ENCODE peak calls at places on chromosome 1, in five cellular contexts. D, Z, N, M and S are unnamed samples.

GRCh38 chr1:17075470-17076255 is 21.8 kb upstream of the SDHB start:
- DNase-seq in N (no peak), M (no peak), Z (no peak), D (peak; percentile 11), S (peak; percentile 31)

GRCh38 chr1:118923319-118923718 is 64.8 kb downstream of the TBX15 start:
- DNase-seq in Z (no peak), N (no peak), D (no peak), M (no peak), S (no peak)

GRCh38 chr1:214123061-214123784 is 135.4 kb downstream of the PROX1 start:
- DNase-seq in D (peak; percentile 84), Z (peak; percentile 23), N (peak; percentile 57), M (peak; percentile 72), S (peak; percentile 78)

GRCh38 chr1:154902920-154903566 is 33.0 kb upstream of the KCNN3 start:
- DNase-seq in M (no peak), D (no peak), Z (no peak), N (no peak), S (no peak)

GRCh38 chr1:161198206-161198876 is 513 bp downstream of the ADAMTS4 start:
- DNase-seq in M (peak; percentile 32), D (no peak), Z (no peak), N (no peak), S (peak; percentile 49)

GRCh38 chr1:28553229-28553930 is 495 bp downstream of the TRNAU1AP start:
- DNase-seq in Z (peak; percentile 9), D (no peak), N (peak; percentile 51), M (peak; percentile 37), S (peak; percentile 30)

GRCh38 chr1:225447001-225447615 is 19.3 kb upstream of the LBR start:
- DNase-seq in Z (no peak), D (no peak), M (no peak), N (no peak), S (no peak)

GRCh38 chr1:147526501-147526900 is 14.8 kb upstream of the BCL9 start:
- DNase-seq in N (no peak), M (no peak), Z (no peak), D (no peak), S (no peak)

GRCh38 chr1:178541829-178542553 is 29.1 kb downstream of the TEX35 start:
- DNase-seq in D (no peak), M (peak; percentile 20), N (no peak), Z (no peak), S (peak; percentile 9)

GRCh38 chr1:5779608-5780323 is 212.5 kb downstream of the NPHP4 start:
- DNase-seq in D (no peak), N (no peak), M (no peak), Z (no peak), S (no peak)

GRCh38 chr1:178796013-178796412 is 71.0 kb downstream of the RALGPS2 start:
- DNase-seq in Z (no peak), D (no peak), M (no peak), N (no peak), S (no peak)

GRCh38 chr1:27963393-27963792 is 3.6 kb downstream of the XKR8 start:
- DNase-seq in N (no peak), Z (no peak), M (no peak), D (no peak), S (no peak)

GRCh38 chr1:202462342-202463076 is 114.0 kb downstream of the PPP1R12B start:
- DNase-seq in D (peak; percentile 45), Z (no peak), N (no peak), M (no peak), S (no peak)

GRCh38 chr1:25199876-25200620 is 32.3 kb downstream of the SYF2 start:
- DNase-seq in D (no peak), Z (no peak), N (no peak), M (no peak), S (no peak)

GRCh38 chr1:96521994-96522760 is 199.4 kb upstream of the PTBP2 start:
- DNase-seq in D (no peak), M (peak; percentile 46), Z (no peak), N (peak; percentile 61), S (peak; percentile 31)

GRCh38 chr1:168613689-168614655 is 37.6 kb downstream of the XCL1 start:
- DNase-seq in N (no peak), D (no peak), Z (no peak), M (peak; percentile 18), S (no peak)

GRCh38 chr1:186985889-186986491 is 157.2 kb downstream of the PLA2G4A start:
- DNase-seq in D (no peak), M (peak; percentile 89), N (peak; percentile 78), Z (peak; percentile 54), S (peak; percentile 85)

GRCh38 chr1:154906621-154907081 is 29.9 kb downstream of the PMVK start:
- DNase-seq in Z (no peak), N (no peak), D (no peak), M (no peak), S (peak; percentile 23)

GRCh38 chr1:179742717-179743678 is at the start of gene FAM163A:
- DNase-seq in D (no peak), M (no peak), Z (no peak), N (no peak), S (no peak)

GRCh38 chr1:42144336-42145189 is 8.6 kb upstream of the GUCA2B start:
- DNase-seq in M (no peak), Z (no peak), N (no peak), D (no peak), S (no peak)

GRCh38 chr1:26224606-26225005 is 9.4 kb upstream of the CEP85 start:
- DNase-seq in N (no peak), M (no peak), D (no peak), Z (no peak), S (no peak)

GRCh38 chr1:8903908-8904650 is 25.6 kb upstream of the ENO1 start:
- DNase-seq in Z (peak; percentile 64), D (peak; percentile 27), M (peak; percentile 97), N (peak; percentile 96), S (peak; percentile 96)

GRCh38 chr1:38538834-38539233 is 320.7 kb downstream of the RRAGC start:
- DNase-seq in M (no peak), Z (no peak), N (no peak), D (no peak), S (no peak)

GRCh38 chr1:38539931-38540330 is 319.6 kb downstream of the RRAGC start:
- DNase-seq in N (no peak), D (no peak), M (no peak), Z (no peak), S (no peak)

GRCh38 chr1:38536089-38536488 is 323.5 kb downstream of the RRAGC start:
- DNase-seq in D (no peak), M (no peak), Z (no peak), N (no peak), S (no peak)

GRCh38 chr1:38546630-38547029 is 312.9 kb downstream of the RRAGC start:
- DNase-seq in M (no peak), D (no peak), Z (no peak), N (peak; percentile 4), S (no peak)

DNA sequence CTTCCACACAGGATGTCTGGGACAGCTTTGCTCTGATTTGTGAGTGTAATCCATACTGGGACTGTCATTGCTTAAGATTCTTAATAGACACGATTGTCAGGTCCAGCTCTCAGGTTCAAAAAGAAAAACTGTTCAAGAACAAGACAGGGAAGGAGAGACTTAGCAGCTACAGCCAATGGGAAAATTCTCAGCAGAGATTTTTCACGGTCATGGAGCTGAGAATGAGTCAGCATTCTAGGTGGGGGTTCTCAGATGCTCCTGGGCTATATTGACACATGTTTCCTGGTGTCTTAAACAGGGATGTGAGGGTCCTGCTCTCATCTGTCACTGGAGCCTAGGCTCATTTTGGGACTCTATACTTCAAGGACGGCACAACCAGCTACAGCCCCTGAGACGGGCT is 318.3 kb downstream of the RRAGC start:
- DNase-seq in Z (no peak), N (no peak), M (no peak), D (no peak), S (peak; percentile 1)
- H3K4me3 ChIP-seq in Z (no peak overlapping the region), N (no peak overlapping the region), M (no peak overlapping the region), D (no peak overlapping the region), S (no peak overlapping the region)

DNA sequence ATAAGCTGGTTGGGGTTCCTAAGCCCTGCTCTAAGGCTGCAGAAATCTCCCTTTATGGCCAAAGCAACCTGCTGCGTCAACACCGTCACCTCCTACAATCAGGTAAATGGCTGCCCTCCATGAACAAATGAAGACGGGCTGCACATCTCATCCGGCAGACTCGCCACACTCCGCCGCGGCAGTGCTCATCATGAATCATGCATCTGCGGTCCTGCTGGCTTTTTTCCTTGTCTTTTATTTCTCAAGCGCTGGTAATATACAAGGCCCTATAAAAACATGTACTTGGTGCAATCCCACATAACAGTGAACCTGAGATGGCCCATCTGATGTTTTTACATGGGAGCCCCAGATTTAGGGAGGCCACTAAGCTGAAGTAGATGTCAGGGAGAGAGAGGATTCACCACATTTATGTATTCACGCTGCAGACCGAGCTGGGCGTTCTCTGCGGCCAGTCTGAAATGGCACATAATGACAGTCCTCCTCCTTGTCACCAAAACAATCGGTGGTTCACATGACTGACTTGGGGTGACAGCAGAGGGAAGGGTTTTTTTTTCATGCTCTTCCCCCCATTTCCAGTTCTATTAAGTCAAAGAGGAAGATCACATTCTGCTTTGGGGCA is 91.6 kb downstream of the KAZN start:
- DNase-seq in D (no peak), M (no peak), Z (no peak), N (no peak), S (no peak)
- TF ChIP-seq CTCF in D (no peak), M (no peak), Z (no peak), N (no peak), S (no peak)

GRCh38 chr1:156387899-156388813 is 19.1 kb downstream of the RHBG start:
- DNase-seq in Z (no peak), M (no peak), D (no peak), N (no peak), S (no peak)

GRCh38 chr1:156388814-156389137 is 19.8 kb downstream of the RHBG start:
- DNase-seq in D (no peak), Z (no peak), M (no peak), N (no peak), S (no peak)

GRCh38 chr1:156385534-156386031 is 16.6 kb downstream of the RHBG start:
- DNase-seq in Z (peak; percentile 69), M (peak; percentile 69), D (peak; percentile 15), N (peak; percentile 68), S (peak; percentile 78)

GRCh38 chr1:156386134-156386901 is 17.3 kb downstream of the RHBG start:
- DNase-seq in Z (no peak), N (no peak), M (no peak), D (no peak), S (no peak)

DNA sequence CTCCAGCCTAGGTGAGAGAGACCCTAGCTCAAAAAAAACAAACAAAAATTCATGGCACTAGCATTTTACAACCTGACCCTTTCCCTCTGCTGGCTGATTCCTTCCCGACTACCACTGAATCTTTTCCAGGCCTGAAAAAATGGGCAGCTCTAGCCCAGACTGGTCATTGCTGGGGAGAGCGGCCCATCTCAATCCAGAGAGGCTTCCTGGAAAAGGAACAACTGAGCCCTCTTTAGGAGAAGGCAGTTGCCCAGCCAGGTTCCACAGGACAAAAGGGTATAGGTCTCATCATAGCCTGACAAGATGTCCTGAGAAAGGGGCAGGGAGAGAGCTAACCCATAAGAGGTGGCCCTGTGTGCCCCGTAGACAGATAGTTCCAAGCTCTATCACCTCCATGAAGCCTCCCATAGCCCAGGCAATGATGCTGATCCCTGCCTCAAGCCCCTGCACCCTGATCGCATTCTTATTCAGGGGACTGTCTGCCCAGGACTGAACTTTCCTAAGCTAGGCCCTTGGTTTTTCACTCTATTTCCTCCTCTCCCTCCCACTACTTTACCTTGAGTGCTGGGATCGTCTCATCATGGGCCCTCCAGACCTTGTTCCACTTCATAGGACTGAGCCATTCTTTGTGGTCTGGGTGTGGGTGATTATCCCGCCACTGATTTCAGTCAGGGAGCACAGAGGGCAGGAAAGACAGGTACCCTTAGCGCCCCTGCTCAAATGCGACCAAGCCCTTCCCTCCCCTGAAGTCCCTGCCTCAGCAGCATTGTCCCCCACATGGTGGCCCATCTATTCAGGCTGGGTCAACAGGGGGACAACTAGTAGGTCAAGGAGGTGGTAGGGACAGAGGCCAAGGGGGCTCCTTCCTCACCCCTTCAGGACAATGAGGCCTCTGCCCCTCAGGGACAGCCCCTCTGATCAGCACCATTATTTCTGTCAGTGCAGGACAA is 18.2 kb downstream of the RHBG start:
- DNase-seq in M (no peak), D (no peak), N (no peak), Z (no peak), S (no peak)
- H3K4me3 ChIP-seq in M (no peak overlapping the region), D (no peak overlapping the region), N (no peak overlapping the region), Z (no peak overlapping the region), S (no peak overlapping the region)

GRCh38 chr1:239306426-239306825 is 79.9 kb upstream of the CHRM3 start:
- DNase-seq in N (no peak), M (no peak), Z (no peak), D (peak; percentile 79), S (no peak)
- TF ChIP-seq CTCF in N (no peak), M (no peak), Z (no peak), D (no peak), S (no peak)